ENCODE peak calls at places on chromosomes 12 and 14, in six cellular contexts. One of them, this sample, is unnamed.

GRCh38 chr12:116697305-116698130 is 40.4 kb downstream of the SPRING1 start:
- DNase-seq in DND-41: peak; percentile 62
- DNase-seq in IMR-90: no peak
- DNase-seq in fibroblast of lung: no peak
- DNase-seq in PC-3: peak; percentile 58
- DNase-seq in H1: no peak
- DNase-seq in this sample: no peak

GRCh38 chr14:105324871-105325270 is 10.3 kb downstream of the PACS2 start:
- DNase-seq in DND-41: no peak
- DNase-seq in IMR-90: no peak
- DNase-seq in fibroblast of lung: no peak
- DNase-seq in PC-3: no peak
- DNase-seq in H1: no peak
- DNase-seq in this sample: no peak

GRCh38 chr12:48356041-48356768 is 5.5 kb upstream of the ZNF641 start:
- DNase-seq in DND-41: no peak
- DNase-seq in IMR-90: no peak
- DNase-seq in fibroblast of lung: no peak
- DNase-seq in PC-3: peak; percentile 86
- DNase-seq in H1: no peak
- DNase-seq in this sample: no peak

GRCh38 chr12:31029916-31030562 is 43.6 kb upstream of the DDX11 start:
- DNase-seq in DND-41: no peak
- DNase-seq in IMR-90: no peak
- DNase-seq in fibroblast of lung: no peak
- DNase-seq in PC-3: peak; percentile 25
- DNase-seq in H1: no peak
- DNase-seq in this sample: peak; percentile 39

GRCh38 chr12:89064780-89065179 is 287.5 kb downstream of the DUSP6 start:
- DNase-seq in DND-41: no peak
- DNase-seq in IMR-90: peak; percentile 71
- DNase-seq in fibroblast of lung: peak; percentile 66
- DNase-seq in PC-3: peak; percentile 96
- DNase-seq in H1: no peak
- DNase-seq in this sample: no peak

GRCh38 chr14:74905595-74906142 is 17.4 kb downstream of the RPS6KL1 start:
- DNase-seq in DND-41: peak; percentile 74
- DNase-seq in IMR-90: peak; percentile 34
- DNase-seq in fibroblast of lung: peak; percentile 20
- DNase-seq in PC-3: peak; percentile 68
- DNase-seq in H1: no peak
- DNase-seq in this sample: peak; percentile 34

GRCh38 chr12:26369588-26369987 is 174.2 kb downstream of the SSPN start:
- DNase-seq in DND-41: no peak
- DNase-seq in IMR-90: peak; percentile 94
- DNase-seq in fibroblast of lung: peak; percentile 92
- DNase-seq in PC-3: peak; percentile 84
- DNase-seq in H1: no peak
- DNase-seq in this sample: no peak

GRCh38 chr14:104765517-104765916 is 12.6 kb downstream of the SIVA1 start:
- DNase-seq in DND-41: no peak
- DNase-seq in IMR-90: no peak
- DNase-seq in fibroblast of lung: no peak
- DNase-seq in PC-3: no peak
- DNase-seq in H1: no peak
- DNase-seq in this sample: no peak

GRCh38 chr12:103834897-103835390 is 6.1 kb downstream of the NT5DC3 start:
- DNase-seq in DND-41: no peak
- DNase-seq in IMR-90: no peak
- DNase-seq in fibroblast of lung: no peak
- DNase-seq in PC-3: no peak
- DNase-seq in H1: no peak
- DNase-seq in this sample: no peak

GRCh38 chr12:68291396-68292036 is 38.1 kb upstream of the IL22 start:
- DNase-seq in DND-41: no peak
- DNase-seq in IMR-90: no peak
- DNase-seq in fibroblast of lung: no peak
- DNase-seq in PC-3: peak; percentile 28
- DNase-seq in H1: no peak
- DNase-seq in this sample: no peak
- H3K9ac ChIP-seq in DND-41: no peak overlapping the region
- H3K9ac ChIP-seq in IMR-90: no peak overlapping the region
- H3K9ac ChIP-seq in fibroblast of lung: no peak overlapping the region
- H3K9ac ChIP-seq in PC-3: no peak overlapping the region
- H3K9ac ChIP-seq in H1: no peak overlapping the region
- H3K9ac ChIP-seq in this sample: no peak overlapping the region

GRCh38 chr12:1937481-1938224 is 19.2 kb upstream of the CACNA2D4 start:
- DNase-seq in DND-41: no peak
- DNase-seq in IMR-90: no peak
- DNase-seq in fibroblast of lung: no peak
- DNase-seq in PC-3: no peak
- DNase-seq in H1: no peak
- DNase-seq in this sample: no peak
- H3K9ac ChIP-seq in DND-41: no peak overlapping the region
- H3K9ac ChIP-seq in IMR-90: no peak overlapping the region
- H3K9ac ChIP-seq in fibroblast of lung: no peak overlapping the region
- H3K9ac ChIP-seq in PC-3: no peak overlapping the region
- H3K9ac ChIP-seq in H1: no peak overlapping the region
- H3K9ac ChIP-seq in this sample: no peak overlapping the region

GRCh38 chr12:75646329-75646940 is 135.0 kb upstream of the KRR1 start:
- DNase-seq in DND-41: no peak
- DNase-seq in IMR-90: peak; percentile 24
- DNase-seq in fibroblast of lung: peak; percentile 63
- DNase-seq in PC-3: no peak
- DNase-seq in H1: no peak
- DNase-seq in this sample: no peak

GRCh38 chr12:75655233-75655879 is 143.9 kb upstream of the KRR1 start:
- DNase-seq in DND-41: no peak
- DNase-seq in IMR-90: no peak
- DNase-seq in fibroblast of lung: no peak
- DNase-seq in PC-3: no peak
- DNase-seq in H1: no peak
- DNase-seq in this sample: no peak

GRCh38 chr12:75650100-75650499 is 138.7 kb upstream of the KRR1 start:
- DNase-seq in DND-41: no peak
- DNase-seq in IMR-90: no peak
- DNase-seq in fibroblast of lung: no peak
- DNase-seq in PC-3: no peak
- DNase-seq in H1: no peak
- DNase-seq in this sample: no peak

GRCh38 chr12:75648856-75649255 is 137.4 kb upstream of the KRR1 start:
- DNase-seq in DND-41: no peak
- DNase-seq in IMR-90: no peak
- DNase-seq in fibroblast of lung: no peak
- DNase-seq in PC-3: no peak
- DNase-seq in H1: no peak
- DNase-seq in this sample: no peak

GRCh38 chr12:75650989-75651695 is 139.7 kb upstream of the KRR1 start:
- DNase-seq in DND-41: no peak
- DNase-seq in IMR-90: no peak
- DNase-seq in fibroblast of lung: peak; percentile 94
- DNase-seq in PC-3: no peak
- DNase-seq in H1: no peak
- DNase-seq in this sample: no peak
- H3K9ac ChIP-seq in DND-41: no peak overlapping the region
- H3K9ac ChIP-seq in IMR-90: no peak overlapping the region
- H3K9ac ChIP-seq in fibroblast of lung: no peak overlapping the region
- H3K9ac ChIP-seq in PC-3: no peak overlapping the region
- H3K9ac ChIP-seq in H1: no peak overlapping the region
- H3K9ac ChIP-seq in this sample: no peak overlapping the region

GRCh38 chr14:68983210-68983609 is 4.1 kb upstream of the ACTN1 start:
- DNase-seq in DND-41: no peak
- DNase-seq in IMR-90: no peak
- DNase-seq in fibroblast of lung: no peak
- DNase-seq in PC-3: no peak
- DNase-seq in H1: no peak
- DNase-seq in this sample: no peak
- H3K9ac ChIP-seq in DND-41: no peak overlapping the region
- H3K9ac ChIP-seq in IMR-90: no peak overlapping the region
- H3K9ac ChIP-seq in fibroblast of lung: no peak overlapping the region
- H3K9ac ChIP-seq in PC-3: no peak overlapping the region
- H3K9ac ChIP-seq in H1: no peak overlapping the region
- H3K9ac ChIP-seq in this sample: no peak overlapping the region

This sample was measured in MM.1S.